ENCODE peak calls at places on chromosomes 3 and 15, in five cellular contexts. S, W, K, V and H are unnamed samples.

GRCh38 chr3:113148307-113148703 is 63.1 kb upstream of the BOC start:
- DNase-seq in S (no peak), W (no peak), K (peak; percentile 68), V (no peak), H (no peak)

GRCh38 chr15:47670365-47670764 is 46.9 kb upstream of the SEMA6D start:
- DNase-seq in S (no peak), W (no peak), K (no peak), V (no peak), H (no peak)

GRCh38 chr15:76667943-76668715 is 237.0 kb downstream of the SCAPER start:
- DNase-seq in S (no peak), W (no peak), K (no peak), V (no peak), H (no peak)

GRCh38 chr3:187107989-187108388 is 31.3 kb downstream of the RPL39L start:
- DNase-seq in S (no peak), W (no peak), K (no peak), V (no peak), H (no peak)

GRCh38 chr3:23834082-23834870 is 28.5 kb downstream of the UBE2E1 start:
- DNase-seq in S (no peak), W (no peak), K (no peak), V (no peak), H (no peak)

GRCh38 chr3:15753056-15753710 is 44.6 kb downstream of the ANKRD28 start:
- DNase-seq in S (no peak), W (no peak), K (no peak), V (no peak), H (no peak)

GRCh38 chr15:38894260-38894948 is 329.8 kb upstream of the RASGRP1 start:
- DNase-seq in S (no peak), W (no peak), K (no peak), V (no peak), H (no peak)

GRCh38 chr3:47016934-47017435 is 37.5 kb downstream of the NBEAL2 start:
- DNase-seq in S (no peak), W (peak; percentile 40), K (no peak), V (no peak), H (no peak)

GRCh38 chr3:30934208-30934550 is 39.7 kb upstream of the GADL1 start:
- DNase-seq in S (no peak), W (no peak), K (no peak), V (no peak), H (no peak)

GRCh38 chr3:118823626-118824025 is 211.0 kb downstream of the IGSF11 start:
- DNase-seq in S (no peak), W (no peak), K (no peak), V (no peak), H (no peak)

GRCh38 chr3:177598110-177598833 is 401.0 kb upstream of the TBL1XR1 start:
- DNase-seq in S (no peak), W (no peak), K (no peak), V (no peak), H (no peak)

GRCh38 chr15:51401872-51402517 is 60.5 kb downstream of the GLDN start:
- DNase-seq in S (no peak), W (no peak), K (peak; percentile 24), V (peak; percentile 34), H (no peak)

GRCh38 chr3:102163039-102163817 is 271.6 kb upstream of the ZPLD1 start:
- DNase-seq in S (no peak), W (no peak), K (peak; percentile 84), V (no peak), H (no peak)

GRCh38 chr15:68957686-68958085 is 27.4 kb downstream of the SPESP1 start:
- DNase-seq in S (no peak), W (no peak), K (no peak), V (no peak), H (no peak)